ENCODE peak calls at places on chromosomes 3 and 15, in six cellular contexts. P is HepG2, Y is transverse colon, F is stomach, C is SK-N-SH, U is breast epithelium. J is an unnamed sample.

GRCh38 chr3:48695113-48695753 is 9.5 kb upstream of the NCKIPSD start:
- DNase-seq in P (no peak), Y (peak; percentile 56), F (peak; percentile 34), C (no peak), U (no peak), J (peak; percentile 47)

GRCh38 chr3:125310623-125311076 is 64.5 kb downstream of the ZNF148 start:
- DNase-seq in P (peak; percentile 5), Y (peak; percentile 13), F (no peak), C (no peak), U (no peak), J (no peak)

GRCh38 chr3:12005951-12006625 is 1.9 kb downstream of the SYN2 start:
- DNase-seq in P (no peak), Y (no peak), F (no peak), C (peak; percentile 62), U (no peak), J (no peak)

GRCh38 chr3:13278783-13279531 is 141.2 kb downstream of the NUP210 start:
- DNase-seq in P (no peak), Y (no peak), F (no peak), C (no peak), U (peak; percentile 44), J (no peak)

GRCh38 chr15:62779041-62779810 is 263.3 kb upstream of the TPM1 start:
- DNase-seq in P (no peak), Y (no peak), F (no peak), C (no peak), U (no peak), J (no peak)

GRCh38 chr3:88626426-88627120 is 476.8 kb downstream of the C3orf38 start:
- DNase-seq in P (no peak), Y (no peak), F (no peak), C (no peak), U (no peak), J (no peak)

GRCh38 chr3:196096382-196096953 is 14.6 kb upstream of the TFRC start:
- DNase-seq in P (no peak), Y (peak; percentile 67), F (peak; percentile 50), C (no peak), U (no peak), J (peak; percentile 68)

GRCh38 chr15:46934851-46935250 is 782.5 kb upstream of the SEMA6D start:
- DNase-seq in P (no peak), Y (no peak), F (no peak), C (no peak), U (no peak), J (no peak)

GRCh38 chr15:25238716-25239470 is 199.9 kb downstream of the UBE3A start:
- DNase-seq in P (no peak), Y (no peak), F (no peak), C (no peak), U (peak; percentile 24), J (no peak)

GRCh38 chr3:15637131-15637951 is 35.8 kb downstream of the BTD start:
- DNase-seq in P (no peak), Y (no peak), F (no peak), C (peak; percentile 33), U (no peak), J (no peak)

GRCh38 chr3:113035387-113035982 is 44.7 kb downstream of the GTPBP8 start:
- DNase-seq in P (peak; percentile 49), Y (peak; percentile 11), F (peak; percentile 25), C (peak; percentile 69), U (no peak), J (peak; percentile 47)

GRCh38 chr15:98599911-98600685 is 48.2 kb upstream of the IGF1R start:
- DNase-seq in P (no peak), Y (peak; percentile 29), F (no peak), C (no peak), U (no peak), J (peak; percentile 44)

GRCh38 chr15:57235865-57236264 is 140.4 kb upstream of the CGNL1 start:
- DNase-seq in P (no peak), Y (no peak), F (no peak), C (peak; percentile 47), U (no peak), J (no peak)

GRCh38 chr15:73683624-73684536 is at the start of gene CD276:
- DNase-seq in P (peak; percentile 61), Y (peak; percentile 73), F (peak; percentile 80), C (peak; percentile 91), U (peak; percentile 61), J (peak; percentile 61)

GRCh38 chr3:10371167-10371566 is 50.3 kb upstream of the SEC13 start:
- DNase-seq in P (no peak), Y (no peak), F (no peak), C (no peak), U (no peak), J (no peak)

GRCh38 chr3:15815696-15816095 is 17.9 kb upstream of the ANKRD28 start:
- DNase-seq in P (peak; percentile 30), Y (no peak), F (no peak), C (peak; percentile 9), U (no peak), J (no peak)

GRCh38 chr3:102129774-102130608 is 280.7 kb downstream of the NFKBIZ start:
- DNase-seq in P (no peak), Y (no peak), F (no peak), C (no peak), U (no peak), J (peak; percentile 10)

GRCh38 chr3:194107126-194107525 is 28.8 kb upstream of the HES1 start:
- DNase-seq in P (no peak), Y (no peak), F (no peak), C (no peak), U (no peak), J (no peak)

GRCh38 chr15:64776402-64776786 is 1.0 kb upstream of the RBPMS2 start:
- DNase-seq in P (no peak), Y (no peak), F (no peak), C (no peak), U (no peak), J (no peak)

GRCh38 chr3:99825239-99825638 is 7.6 kb downstream of the CMSS1 start:
- DNase-seq in P (no peak), Y (no peak), F (no peak), C (no peak), U (no peak), J (no peak)

GRCh38 chr3:101964861-101965260 is 115.5 kb downstream of the NFKBIZ start:
- DNase-seq in P (no peak), Y (no peak), F (no peak), C (no peak), U (no peak), J (no peak)

GRCh38 chr3:167289435-167289834 is 90.7 kb downstream of the ZBBX start:
- DNase-seq in P (no peak), Y (no peak), F (no peak), C (no peak), U (no peak), J (no peak)

GRCh38 chr15:48925714-48926223 is 38.0 kb downstream of the SHC4 start:
- DNase-seq in P (peak; percentile 29), Y (no peak), F (no peak), C (peak; percentile 8), U (no peak), J (no peak)
- TF ChIP-seq POLR2AphosphoS5 in P (no peak), Y (no peak), F (no peak), C (peak; percentile 34), U (no peak), J (no peak)

DNA sequence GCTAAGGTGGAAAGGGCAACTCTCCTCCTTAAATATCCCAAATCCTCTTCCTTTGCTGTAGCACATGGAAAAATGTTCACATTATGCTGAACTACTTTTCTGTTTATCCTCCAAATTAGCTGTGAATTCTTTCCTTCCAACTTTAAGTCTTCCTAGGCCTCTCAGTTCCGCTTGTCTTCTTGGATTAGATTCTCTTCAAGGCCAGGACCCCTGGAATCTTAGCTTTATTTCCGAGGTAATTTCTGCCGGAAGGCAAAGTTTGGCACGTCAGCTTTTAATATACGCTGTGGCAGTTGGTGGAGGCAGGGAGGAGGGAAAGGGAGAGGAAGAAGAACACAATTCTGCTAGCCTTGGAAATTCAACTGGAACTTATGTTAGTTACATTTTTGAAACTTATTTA is 100.2 kb upstream of the TSC22D2 start:
- DNase-seq in P (no peak), Y (no peak), F (no peak), C (no peak), U (no peak), J (no peak)
- H3K4me3 ChIP-seq in P (no peak overlapping the region), Y (no peak overlapping the region), F (no peak overlapping the region), C (no peak overlapping the region), U (no peak overlapping the region), J (no peak overlapping the region)

DNA sequence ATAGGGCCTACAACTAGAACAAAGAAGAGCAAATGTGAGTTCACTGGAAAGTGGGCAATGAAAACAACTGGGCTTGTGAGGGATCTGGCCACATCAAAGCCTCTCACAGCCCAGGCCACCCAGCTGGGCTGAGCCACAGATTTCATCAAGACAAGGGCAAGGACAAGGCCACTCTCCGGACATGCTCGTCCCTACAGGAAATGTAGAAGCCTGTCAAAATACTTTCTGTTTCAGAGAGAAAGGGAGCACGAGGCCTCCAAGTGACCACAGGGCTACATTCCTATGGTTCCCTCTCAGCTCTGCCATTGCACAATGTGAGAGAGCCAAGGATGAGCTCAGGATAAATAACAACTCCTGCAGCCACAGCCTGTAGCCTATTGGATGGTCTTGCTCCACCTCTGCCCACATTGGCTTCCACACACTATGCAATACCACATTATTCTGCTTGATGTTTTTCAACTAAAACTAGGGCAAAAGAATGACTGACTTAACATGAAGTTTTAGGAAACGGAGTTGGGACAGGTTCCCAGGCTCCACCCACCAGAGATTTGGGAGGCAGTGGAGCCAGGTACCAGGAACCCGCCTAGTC is 12.1 kb downstream of the TBC1D2B start:
- DNase-seq in P (peak; percentile 99), Y (peak; percentile 66), F (peak; percentile 47), C (no peak), U (no peak), J (no peak)
- TF ChIP-seq POLR2AphosphoS5 in P (no peak), Y (peak; percentile 55), F (peak; percentile 89), C (peak; percentile 53), U (peak; percentile 97), J (peak; percentile 25)

GRCh38 chr15:81322708-81323253 is 1.2 kb downstream of the STARD5 start:
- DNase-seq in P (no peak), Y (peak; percentile 64), F (no peak), C (no peak), U (no peak), J (no peak)
- H3K4me3 ChIP-seq in P (peak overlapping the region; percentile 19), Y (peak overlapping the region; percentile 89), F (peak overlapping the region; percentile 57), C (no peak overlapping the region), U (peak overlapping the region; percentile 7), J (peak overlapping the region; percentile 19)

GRCh38 chr3:114623420-114624046 is 329.7 kb downstream of the TIGIT start:
- DNase-seq in P (peak; percentile 24), Y (no peak), F (no peak), C (no peak), U (no peak), J (no peak)

GRCh38 chr3:114622001-114622400 is 328.2 kb downstream of the TIGIT start:
- DNase-seq in P (no peak), Y (no peak), F (no peak), C (no peak), U (no peak), J (no peak)

GRCh38 chr3:114626751-114627150 is 332.9 kb downstream of the TIGIT start:
- DNase-seq in P (no peak), Y (no peak), F (no peak), C (no peak), U (no peak), J (no peak)

GRCh38 chr3:114624676-114625181 is 330.9 kb downstream of the TIGIT start:
- DNase-seq in P (peak; percentile 87), Y (peak; percentile 74), F (peak; percentile 65), C (peak; percentile 4), U (peak; percentile 71), J (peak; percentile 27)

GRCh38 chr3:114624047-114624445 is 330.2 kb downstream of the TIGIT start:
- DNase-seq in P (peak; percentile 9), Y (peak; percentile 35), F (no peak), C (no peak), U (no peak), J (no peak)
- TF ChIP-seq POLR2AphosphoS5 in P (no peak), Y (peak; percentile 64), F (peak; percentile 83), C (no peak), U (no peak), J (peak; percentile 49)

GRCh38 chr3:151200586-151200985 is 2.4 kb downstream of the GPR171 start:
- DNase-seq in P (no peak), Y (no peak), F (no peak), C (no peak), U (no peak), J (no peak)
- H3K4me3 ChIP-seq in P (no peak overlapping the region), Y (no peak overlapping the region), F (no peak overlapping the region), C (no peak overlapping the region), U (no peak overlapping the region), J (no peak overlapping the region)

J was measured in prostate gland.